ENCODE peak calls at places on chromosomes 2 and 18, in nine cellular contexts. C is activated T-helper 9 cell treated with anti-CD3 and anti-CD28 coated beads, Interleukin-2, amount 50 U/mL, for 16 hours; T is NK-92 treated with Interleukin-12 subunit alpha and Interleukin-12 subunit beta, amount 100 ng/mL, for 24 hours; E is non-pigmented ciliary epithelial cell; P is stimulated activated CD4-positive, alpha-beta T cell treated with anti-CD3 and anti-CD28 coated beads, Interleukin-2, amount 100 ng/mL, for 24 hours; Y is activated effector memory CD4-positive, alpha-beta T cell treated with anti-CD3 and anti-CD28 coated beads, Interleukin-2, amount 50 U/mL, for 16 hours; X is activated naive CD8-positive, alpha-beta T cell treated with anti-CD3 and anti-CD28 coated beads, Interleukin-2, amount 10 ng/mL, durations not matched to agents 7 days and 5 days; U is AG04449; B is H7. N is an unnamed sample.

GRCh38 chr2:17912266-17912691 is 33.8 kb downstream of the KCNS3 start:
- DNase-seq in E (no peak), P (no peak), B (no peak), C (no peak), U (no peak), X (no peak), Y (no peak), T (no peak), N (no peak)

GRCh38 chr2:28406276-28407096 is 13.8 kb downstream of the FOSL2 start:
- DNase-seq in B (no peak), E (no peak), P (peak; percentile 50), X (no peak), U (no peak), C (peak; percentile 61), T (peak; percentile 50), Y (peak; percentile 82), N (no peak)

GRCh38 chr2:24832991-24833671 is 39.9 kb downstream of the CENPO start:
- DNase-seq in P (no peak), X (no peak), C (no peak), T (no peak), U (no peak), Y (no peak), B (peak; percentile 70), E (no peak), N (peak; percentile 40)

GRCh38 chr2:2452961-2453360 is 121.9 kb upstream of the MYT1L start:
- DNase-seq in Y (no peak), C (no peak), B (no peak), U (peak; percentile 26), E (no peak), P (no peak), X (no peak), T (no peak), N (no peak)

GRCh38 chr18:50947899-50948298 is 19.9 kb upstream of the ELAC1 start:
- DNase-seq in T (no peak), X (no peak), Y (no peak), C (no peak), P (no peak), B (no peak), E (no peak), U (no peak), N (no peak)

GRCh38 chr2:168652997-168653906 is 149.2 kb upstream of the NOSTRIN start:
- DNase-seq in E (no peak), P (no peak), T (no peak), Y (no peak), X (no peak), U (no peak), C (no peak), B (no peak), N (no peak)

GRCh38 chr2:112149194-112149593 is 11.0 kb downstream of the FBLN7 start:
- DNase-seq in T (no peak), X (no peak), Y (no peak), B (no peak), P (no peak), U (no peak), E (no peak), C (no peak), N (no peak)

GRCh38 chr18:35775887-35776286 is 194.3 kb downstream of the GALNT1 start:
- DNase-seq in U (no peak), P (no peak), C (no peak), X (no peak), E (no peak), B (no peak), Y (no peak), T (no peak), N (no peak)

GRCh38 chr2:224968051-224968450 is 74.2 kb downstream of the DOCK10 start:
- DNase-seq in C (no peak), X (no peak), P (no peak), U (no peak), B (no peak), T (no peak), E (no peak), Y (no peak), N (no peak)

GRCh38 chr2:105409717-105410116 is 10.9 kb upstream of the FHL2 start:
- DNase-seq in E (no peak), Y (no peak), B (no peak), P (no peak), X (no peak), U (peak; percentile 77), C (no peak), T (no peak), N (no peak)

GRCh38 chr2:120508581-120509041 is 162.7 kb downstream of the INHBB start:
- DNase-seq in T (no peak), E (no peak), B (no peak), P (no peak), C (no peak), Y (no peak), U (no peak), X (no peak), N (no peak)

GRCh38 chr2:132636346-132636745 is 33.7 kb downstream of the LYPD1 start:
- DNase-seq in E (no peak), T (no peak), B (no peak), U (no peak), P (no peak), Y (no peak), C (no peak), X (no peak), N (no peak)

GRCh38 chr18:3114456-3114855 is 101.5 kb upstream of the LPIN2 start:
- DNase-seq in E (no peak), T (no peak), P (no peak), B (no peak), X (no peak), C (no peak), U (no peak), Y (no peak), N (no peak)

GRCh38 chr2:70703900-70704549 is 64.0 kb downstream of the ADD2 start:
- DNase-seq in T (no peak), E (no peak), Y (peak; percentile 46), C (no peak), U (no peak), P (no peak), B (no peak), X (no peak), N (peak; percentile 25)

GRCh38 chr18:50747849-50748242 is 72.0 kb downstream of the MRO start:
- DNase-seq in E (no peak), B (no peak), P (no peak), U (no peak), X (no peak), Y (no peak), T (no peak), C (no peak), N (no peak)

GRCh38 chr2:232137346-232137745 is 175.8 kb downstream of the DIS3L2 start:
- DNase-seq in B (no peak), P (no peak), X (no peak), E (no peak), Y (no peak), U (no peak), T (no peak), C (no peak), N (no peak)

GRCh38 chr2:159982842-159983785 is 79.3 kb downstream of the PLA2R1 start:
- DNase-seq in B (no peak), C (no peak), Y (no peak), P (no peak), U (peak; percentile 40), E (no peak), X (no peak), T (no peak), N (no peak)

GRCh38 chr18:46555724-46556123 is 101.3 kb downstream of the LOXHD1 start:
- DNase-seq in T (no peak), C (no peak), B (peak; percentile 88), Y (no peak), P (peak; percentile 7), U (no peak), X (no peak), E (no peak), N (peak; percentile 63)

GRCh38 chr2:44335806-44336538 is 25.3 kb downstream of the PREPL start:
- DNase-seq in P (no peak), U (no peak), T (no peak), Y (no peak), B (no peak), C (no peak), X (no peak), E (no peak), N (no peak)

GRCh38 chr18:2948038-2948437 is 64.9 kb downstream of the LPIN2 start:
- DNase-seq in Y (no peak), X (no peak), E (peak; percentile 14), P (no peak), B (peak; percentile 48), C (no peak), T (no peak), U (peak; percentile 16), N (no peak)

GRCh38 chr18:13425357-13426095 is 207.0 kb downstream of the LDLRAD4 start:
- DNase-seq in X (peak; percentile 51), E (no peak), T (no peak), B (peak; percentile 55), Y (no peak), P (peak; percentile 33), U (no peak), C (no peak), N (peak; percentile 54)

GRCh38 chr2:11203480-11203879 is 48.2 kb downstream of the SLC66A3 start:
- DNase-seq in U (no peak), C (no peak), B (no peak), T (no peak), E (peak; percentile 9), Y (no peak), X (no peak), P (no peak), N (no peak)

GRCh38 chr2:125710561-125710960 is 945.4 kb upstream of the GYPC start:
- DNase-seq in E (no peak), U (no peak), X (no peak), B (no peak), P (no peak), C (no peak), T (no peak), Y (no peak), N (no peak)

GRCh38 chr18:25349131-25349925 is 2.6 kb downstream of the ZNF521 start:
- DNase-seq in Y (no peak), E (peak; percentile 18), P (peak; percentile 2), U (no peak), C (no peak), T (no peak), B (peak; percentile 88), X (peak; percentile 30), N (peak; percentile 43)

GRCh38 chr2:45743531-45744391 is 92.3 kb downstream of the PRKCE start:
- DNase-seq in E (no peak), X (no peak), T (no peak), B (no peak), P (no peak), C (no peak), U (no peak), Y (no peak), N (no peak)

GRCh38 chr2:39119732-39120520 is 925 bp downstream of the SOS1 start:
- DNase-seq in B (peak; percentile 46), C (peak; percentile 49), E (no peak), U (no peak), T (peak; percentile 52), Y (peak; percentile 88), P (peak; percentile 70), X (peak; percentile 80), N (peak; percentile 51)

N was measured in H9.